ENCODE peak calls at places on chromosomes 5 and 9, in four cellular contexts. Z is WTC11, T is K562, C is HepG2. Q is an unnamed sample.

GRCh38 chr9:95316794-95317118 is 753 bp downstream of the FANCC start:
- DNase-seq in T (peak), Z (peak), C (peak), Q (peak)

GRCh38 chr5:55993013-55993412 is 1.8 kb downstream of the IL6ST start:
- DNase-seq in Z (no peak), T (no peak), C (no peak), Q (no peak)

GRCh38 chr5:95771109-95771708 is 40.1 kb downstream of the RHOBTB3 start:
- DNase-seq in C (peak), Z (no peak), T (no peak), Q (no peak)

GRCh38 chr9:25742241-25742640 is 64.0 kb upstream of the TUSC1 start:
- DNase-seq in T (no peak), C (peak), Z (no peak), Q (no peak)

GRCh38 chr5:116771466-116772151 is 197.0 kb upstream of the SEMA6A start:
- DNase-seq in C (peak), Z (no peak), T (no peak), Q (no peak)

GRCh38 chr5:69238760-69239251 is 4.1 kb downstream of the CDK7 start:
- DNase-seq in C (no peak), Z (no peak), T (no peak), Q (no peak)

GRCh38 chr5:95113489-95113888 is 171.4 kb downstream of the MCTP1 start:
- DNase-seq in Z (peak), T (no peak), C (no peak), Q (no peak)

GRCh38 chr5:171441246-171441791 is 21.9 kb downstream of the FGF18 start:
- DNase-seq in T (peak), Z (no peak), C (no peak), Q (no peak)

GRCh38 chr5:174514983-174515394 is 209.4 kb upstream of the MSX2 start:
- DNase-seq in C (no peak), Z (no peak), T (no peak), Q (no peak)

GRCh38 chr5:4082966-4083564 is 487.4 kb downstream of the IRX1 start:
- DNase-seq in T (no peak), C (no peak), Z (no peak), Q (no peak)

GRCh38 chr5:95628933-95629332 is 9.0 kb downstream of the GPR150 start:
- DNase-seq in T (no peak), C (no peak), Z (peak), Q (no peak)

GRCh38 chr9:76342862-76343261 is 51.4 kb downstream of the RFK start:
- DNase-seq in T (no peak), Z (no peak), C (no peak), Q (no peak)

GRCh38 chr5:131423056-131423455 is 159.2 kb downstream of the CDC42SE2 start:
- DNase-seq in T (peak), C (peak), Z (no peak), Q (peak)

GRCh38 chr5:82493217-82493616 is 215.1 kb upstream of the RPS23 start:
- DNase-seq in Z (no peak), T (no peak), C (no peak), Q (no peak)

GRCh38 chr9:82271099-82271498 is 282.5 kb downstream of the SPATA31D1 start:
- DNase-seq in C (no peak), Z (no peak), T (no peak), Q (no peak)

GRCh38 chr5:5816960-5817359 is 394.5 kb downstream of the ICE1 start:
- DNase-seq in Z (no peak), T (no peak), C (no peak), Q (no peak)

GRCh38 chr5:150589791-150590601 is 50.5 kb upstream of the SYNPO start:
- DNase-seq in T (peak), C (peak), Z (peak), Q (peak)

DNA sequence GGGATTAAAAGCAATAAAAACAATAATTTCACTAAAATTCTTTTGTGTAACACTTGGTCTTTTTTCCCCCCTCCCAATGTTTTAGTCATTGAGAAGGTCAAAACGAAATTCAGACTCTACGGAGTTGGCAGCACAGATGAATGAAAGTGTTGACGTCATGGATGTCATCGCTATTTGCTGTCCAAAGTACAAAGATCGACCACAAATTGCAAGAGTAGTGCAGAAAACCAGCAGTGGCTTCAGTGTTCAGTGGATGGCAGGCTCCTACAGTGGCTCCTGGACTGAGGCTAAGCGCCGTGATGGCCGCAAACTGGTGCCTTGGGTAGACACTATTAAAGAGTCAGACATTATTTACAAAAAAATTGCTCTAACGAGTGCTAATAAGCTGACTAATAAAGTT is 184.7 kb downstream of the CPLANE1 start:
- DNase-seq in T (no peak), C (peak), Z (no peak), Q (no peak)
- TF ChIP-seq FOXJ3 in T (no peak), C (no peak), Z (no peak), Q (no peak)

GRCh38 chr9:129317179-129318011 is 139.3 kb upstream of the IER5L start:
- DNase-seq in Z (peak), T (peak), C (peak), Q (peak)
- TF ChIP-seq FOXJ3 in Z (no peak), T (no peak), C (no peak), Q (no peak)

GRCh38 chr5:13771011-13771571 is 173.4 kb downstream of the DNAH5 start:
- DNase-seq in T (no peak), Z (no peak), C (no peak), Q (no peak)
- TF ChIP-seq FOXJ3 in T (no peak), Z (no peak), C (no peak), Q (no peak)

DNA sequence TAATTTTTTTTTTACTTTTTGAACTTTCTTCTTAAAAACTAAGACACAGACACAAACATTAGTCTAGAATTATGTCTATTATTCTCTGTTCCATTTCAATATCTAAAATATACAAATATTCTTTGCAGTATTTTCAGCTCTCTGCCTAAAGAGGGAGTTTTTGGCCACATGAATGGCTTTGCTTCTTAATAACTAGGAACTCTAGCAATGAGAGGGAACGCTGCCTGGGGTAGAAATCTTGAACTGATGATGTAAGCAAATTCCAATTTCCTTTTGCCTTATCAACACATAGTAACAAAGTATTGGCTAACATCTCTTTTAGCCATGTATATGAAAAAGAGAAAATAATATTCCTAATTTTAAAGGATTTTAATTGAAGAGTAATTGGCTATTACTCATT is 51.9 kb downstream of the SLC25A46 start:
- DNase-seq in Z (no peak), C (no peak), T (no peak), Q (peak)
- TF ChIP-seq FOXJ3 in Z (no peak), C (no peak), T (no peak), Q (no peak)

DNA sequence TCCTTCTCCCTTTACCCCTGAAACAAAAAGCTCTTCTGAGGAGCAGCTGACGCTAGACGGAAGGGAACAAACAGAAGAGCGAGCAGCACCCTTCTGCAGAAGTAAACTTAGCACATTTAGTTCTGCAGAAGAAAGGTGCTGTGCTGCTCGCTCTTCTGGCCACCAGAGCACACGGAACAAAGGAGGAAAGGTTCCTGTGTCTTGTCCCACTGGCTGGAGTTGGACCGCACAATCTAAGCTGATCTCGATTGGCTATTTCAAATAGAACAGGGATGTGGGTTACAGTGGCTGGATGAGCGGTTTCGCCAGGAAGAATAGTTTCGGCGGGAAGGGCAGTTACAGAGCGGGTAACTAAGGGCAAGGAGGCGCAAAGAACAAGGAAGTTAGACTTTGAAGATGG is 7.0 kb downstream of the GTF3C5 start:
- DNase-seq in C (no peak), T (no peak), Z (no peak), Q (no peak)
- TF ChIP-seq FOXJ3 in C (no peak), T (no peak), Z (no peak), Q (no peak)

GRCh38 chr5:178115835-178116405 is 2.6 kb downstream of the N4BP3 start:
- DNase-seq in T (no peak), C (no peak), Z (peak), Q (no peak)

GRCh38 chr5:178116406-178116885 is 3.1 kb downstream of the N4BP3 start:
- DNase-seq in T (peak), C (no peak), Z (no peak), Q (peak)

GRCh38 chr5:178117911-178118310 is 4.6 kb downstream of the N4BP3 start:
- DNase-seq in Z (no peak), C (no peak), T (no peak), Q (no peak)

GRCh38 chr5:178119915-178120660 is 6.8 kb downstream of the N4BP3 start:
- DNase-seq in C (no peak), Z (no peak), T (no peak), Q (no peak)

GRCh38 chr5:178118345-178118744 is 5.0 kb downstream of the N4BP3 start:
- DNase-seq in Z (no peak), T (no peak), C (no peak), Q (no peak)
- TF ChIP-seq FOXJ3 in Z (no peak), T (no peak), C (no peak), Q (no peak)

DNA sequence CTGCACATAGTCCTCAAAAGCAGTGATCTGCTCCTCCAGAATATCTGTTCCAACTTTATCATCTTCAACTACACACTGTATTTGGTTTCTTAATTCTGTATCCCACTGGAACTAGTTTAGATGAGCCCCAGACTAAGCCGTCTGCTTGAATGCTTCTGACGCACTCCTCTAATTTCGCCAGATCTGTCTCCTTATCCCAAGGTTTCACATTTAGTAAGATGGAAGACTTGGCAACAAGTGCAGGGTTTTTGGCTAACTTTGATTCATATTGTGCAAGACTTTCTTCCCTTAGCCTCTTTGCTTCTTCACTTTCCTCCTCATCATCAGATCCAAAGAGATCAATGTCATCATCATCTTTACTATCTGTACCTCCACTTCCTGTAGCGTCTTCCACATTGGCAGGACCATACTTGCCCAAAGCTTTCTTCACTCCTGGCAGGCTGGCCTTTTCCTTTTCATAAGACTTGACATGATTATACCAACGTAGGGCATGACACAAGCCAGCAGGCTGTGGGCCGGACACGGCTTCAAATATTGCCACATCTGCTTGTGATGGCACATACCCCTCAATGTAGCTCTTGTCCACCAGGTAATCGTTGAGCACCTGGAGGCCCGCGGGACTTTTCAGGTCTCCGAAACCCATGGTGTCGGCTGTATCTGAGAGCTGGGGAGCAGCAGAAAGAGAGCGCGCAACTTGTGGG is 56.2 kb upstream of the PIK3R1 start:
- DNase-seq in C (no peak), Z (no peak), T (no peak), Q (no peak)
- TF ChIP-seq FOXJ3 in C (no peak), Z (no peak), T (no peak), Q (no peak)

GRCh38 chr5:157845894-157846598 is 12.9 kb downstream of the CLINT1 start:
- DNase-seq in T (no peak), Z (no peak), C (peak), Q (no peak)
- TF ChIP-seq FOXJ3 in T (no peak), Z (no peak), C (no peak), Q (no peak)